ENCODE peak calls at places on chromosomes 3 and 15, in five cellular contexts. One of them, this sample, is unnamed.

GRCh38 chr3:172096881-172097420 is 57.6 kb downstream of the FNDC3B start:
- DNase-seq in DMS153: no peak
- DNase-seq in fibroblast of pulmonary artery: peak; percentile 90
- DNase-seq in endothelial cell: no peak
- DNase-seq in stimulated activated naive CD8-positive, alpha-beta T cell treated with anti-CD3 and anti-CD28 coated beads, Interleukin-15, Interleukin-2, amounts not matched to agents 100 U/mL and 50 U/mL, for 24 hours: no peak
- DNase-seq in this sample: no peak

GRCh38 chr15:96947830-96948229 is 617.3 kb downstream of the NR2F2 start:
- DNase-seq in endothelial cell: peak; percentile 31
- DNase-seq in DMS153: no peak
- DNase-seq in stimulated activated naive CD8-positive, alpha-beta T cell treated with anti-CD3 and anti-CD28 coated beads, Interleukin-15, Interleukin-2, amounts not matched to agents 100 U/mL and 50 U/mL, for 24 hours: no peak
- DNase-seq in fibroblast of pulmonary artery: peak; percentile 3
- DNase-seq in this sample: no peak

GRCh38 chr15:50425219-50425618 is 1.0 kb downstream of the USP8 start:
- DNase-seq in fibroblast of pulmonary artery: no peak
- DNase-seq in stimulated activated naive CD8-positive, alpha-beta T cell treated with anti-CD3 and anti-CD28 coated beads, Interleukin-15, Interleukin-2, amounts not matched to agents 100 U/mL and 50 U/mL, for 24 hours: no peak
- DNase-seq in DMS153: no peak
- DNase-seq in endothelial cell: no peak
- DNase-seq in this sample: no peak

GRCh38 chr15:77148191-77148590 is 77.3 kb upstream of the TSPAN3 start:
- DNase-seq in stimulated activated naive CD8-positive, alpha-beta T cell treated with anti-CD3 and anti-CD28 coated beads, Interleukin-15, Interleukin-2, amounts not matched to agents 100 U/mL and 50 U/mL, for 24 hours: no peak
- DNase-seq in endothelial cell: no peak
- DNase-seq in fibroblast of pulmonary artery: no peak
- DNase-seq in DMS153: no peak
- DNase-seq in this sample: no peak

GRCh38 chr3:101725192-101725889 is 927 bp downstream of the CEP97 start:
- DNase-seq in DMS153: no peak
- DNase-seq in stimulated activated naive CD8-positive, alpha-beta T cell treated with anti-CD3 and anti-CD28 coated beads, Interleukin-15, Interleukin-2, amounts not matched to agents 100 U/mL and 50 U/mL, for 24 hours: peak; percentile 35
- DNase-seq in fibroblast of pulmonary artery: peak; percentile 19
- DNase-seq in endothelial cell: peak; percentile 20
- DNase-seq in this sample: peak; percentile 31

GRCh38 chr3:81985996-81986723 is 224.7 kb upstream of the GBE1 start:
- DNase-seq in stimulated activated naive CD8-positive, alpha-beta T cell treated with anti-CD3 and anti-CD28 coated beads, Interleukin-15, Interleukin-2, amounts not matched to agents 100 U/mL and 50 U/mL, for 24 hours: no peak
- DNase-seq in endothelial cell: peak; percentile 12
- DNase-seq in DMS153: no peak
- DNase-seq in fibroblast of pulmonary artery: no peak
- DNase-seq in this sample: no peak

GRCh38 chr3:143105170-143105569 is 14.4 kb upstream of the CHST2 start:
- DNase-seq in stimulated activated naive CD8-positive, alpha-beta T cell treated with anti-CD3 and anti-CD28 coated beads, Interleukin-15, Interleukin-2, amounts not matched to agents 100 U/mL and 50 U/mL, for 24 hours: no peak
- DNase-seq in endothelial cell: no peak
- DNase-seq in DMS153: no peak
- DNase-seq in fibroblast of pulmonary artery: no peak
- DNase-seq in this sample: no peak

GRCh38 chr3:39329493-39329892 is at the start of gene CCR8:
- DNase-seq in stimulated activated naive CD8-positive, alpha-beta T cell treated with anti-CD3 and anti-CD28 coated beads, Interleukin-15, Interleukin-2, amounts not matched to agents 100 U/mL and 50 U/mL, for 24 hours: no peak
- DNase-seq in endothelial cell: no peak
- DNase-seq in fibroblast of pulmonary artery: no peak
- DNase-seq in DMS153: peak; percentile 1
- DNase-seq in this sample: no peak

GRCh38 chr15:81016253-81017068 is 15.7 kb downstream of the TLNRD1 start:
- DNase-seq in stimulated activated naive CD8-positive, alpha-beta T cell treated with anti-CD3 and anti-CD28 coated beads, Interleukin-15, Interleukin-2, amounts not matched to agents 100 U/mL and 50 U/mL, for 24 hours: no peak
- DNase-seq in endothelial cell: no peak
- DNase-seq in DMS153: no peak
- DNase-seq in fibroblast of pulmonary artery: no peak
- DNase-seq in this sample: no peak

GRCh38 chr15:26869628-26870027 is 2.8 kb downstream of the GABRA5 start:
- DNase-seq in endothelial cell: no peak
- DNase-seq in fibroblast of pulmonary artery: no peak
- DNase-seq in stimulated activated naive CD8-positive, alpha-beta T cell treated with anti-CD3 and anti-CD28 coated beads, Interleukin-15, Interleukin-2, amounts not matched to agents 100 U/mL and 50 U/mL, for 24 hours: no peak
- DNase-seq in DMS153: no peak
- DNase-seq in this sample: no peak

GRCh38 chr3:71062037-71062919 is 521.2 kb downstream of the FOXP1 start:
- DNase-seq in endothelial cell: no peak
- DNase-seq in fibroblast of pulmonary artery: peak; percentile 60
- DNase-seq in stimulated activated naive CD8-positive, alpha-beta T cell treated with anti-CD3 and anti-CD28 coated beads, Interleukin-15, Interleukin-2, amounts not matched to agents 100 U/mL and 50 U/mL, for 24 hours: no peak
- DNase-seq in DMS153: no peak
- DNase-seq in this sample: no peak

GRCh38 chr15:81839387-81839786 is 206.4 kb downstream of the MEX3B start:
- DNase-seq in DMS153: no peak
- DNase-seq in endothelial cell: no peak
- DNase-seq in stimulated activated naive CD8-positive, alpha-beta T cell treated with anti-CD3 and anti-CD28 coated beads, Interleukin-15, Interleukin-2, amounts not matched to agents 100 U/mL and 50 U/mL, for 24 hours: no peak
- DNase-seq in fibroblast of pulmonary artery: no peak
- DNase-seq in this sample: no peak

GRCh38 chr15:43989938-43990337 is 163.1 kb downstream of the WDR76 start:
- DNase-seq in fibroblast of pulmonary artery: no peak
- DNase-seq in stimulated activated naive CD8-positive, alpha-beta T cell treated with anti-CD3 and anti-CD28 coated beads, Interleukin-15, Interleukin-2, amounts not matched to agents 100 U/mL and 50 U/mL, for 24 hours: no peak
- DNase-seq in endothelial cell: no peak
- DNase-seq in DMS153: no peak
- DNase-seq in this sample: no peak

GRCh38 chr3:16448691-16449090 is 64.8 kb downstream of the RFTN1 start:
- DNase-seq in fibroblast of pulmonary artery: peak; percentile 92
- DNase-seq in endothelial cell: no peak
- DNase-seq in stimulated activated naive CD8-positive, alpha-beta T cell treated with anti-CD3 and anti-CD28 coated beads, Interleukin-15, Interleukin-2, amounts not matched to agents 100 U/mL and 50 U/mL, for 24 hours: peak; percentile 58
- DNase-seq in DMS153: no peak
- DNase-seq in this sample: no peak

GRCh38 chr3:159872374-159873109 is 116.1 kb upstream of the IL12A start:
- DNase-seq in endothelial cell: no peak
- DNase-seq in stimulated activated naive CD8-positive, alpha-beta T cell treated with anti-CD3 and anti-CD28 coated beads, Interleukin-15, Interleukin-2, amounts not matched to agents 100 U/mL and 50 U/mL, for 24 hours: no peak
- DNase-seq in DMS153: peak; percentile 41
- DNase-seq in fibroblast of pulmonary artery: peak; percentile 86
- DNase-seq in this sample: peak; percentile 25

GRCh38 chr3:40309925-40310635 is 573 bp downstream of the EIF1B start:
- DNase-seq in fibroblast of pulmonary artery: peak; percentile 42
- DNase-seq in stimulated activated naive CD8-positive, alpha-beta T cell treated with anti-CD3 and anti-CD28 coated beads, Interleukin-15, Interleukin-2, amounts not matched to agents 100 U/mL and 50 U/mL, for 24 hours: peak; percentile 49
- DNase-seq in DMS153: no peak
- DNase-seq in endothelial cell: peak; percentile 47
- DNase-seq in this sample: no peak

This sample was measured in NCI-H1930.